ENCODE peak calls at places on chromosome 16, in seven cellular contexts. One of them, this sample, is unnamed.
A peak's percentile ranks its signal among the peaks of the same experiment; 100 is the strongest.

GRCh38 chr16:52492789-52493357 is 54.1 kb downstream of the TOX3 start:
- DNase-seq in stomach: no peak
- DNase-seq in tibial nerve: no peak
- DNase-seq in GM12878: peak; percentile 24
- DNase-seq in A549: no peak
- DNase-seq in transverse colon: no peak
- DNase-seq in ovary: no peak
- DNase-seq in this sample: no peak

GRCh38 chr16:55403464-55403863 is 75.5 kb upstream of the MMP2 start:
- DNase-seq in stomach: no peak
- DNase-seq in tibial nerve: no peak
- DNase-seq in A549: no peak
- DNase-seq in GM12878: no peak
- DNase-seq in transverse colon: no peak
- DNase-seq in ovary: no peak
- DNase-seq in this sample: no peak

GRCh38 chr16:75074920-75075687 is 41.5 kb downstream of the LDHD start:
- DNase-seq in GM12878: peak; percentile 96
- DNase-seq in transverse colon: peak; percentile 74
- DNase-seq in A549: no peak
- DNase-seq in tibial nerve: no peak
- DNase-seq in ovary: no peak
- DNase-seq in stomach: peak; percentile 58
- DNase-seq in this sample: no peak

GRCh38 chr16:3687792-3688191 is 29.5 kb downstream of the TRAP1 start:
- DNase-seq in ovary: no peak
- DNase-seq in stomach: no peak
- DNase-seq in GM12878: no peak
- DNase-seq in transverse colon: no peak
- DNase-seq in tibial nerve: no peak
- DNase-seq in A549: no peak
- DNase-seq in this sample: no peak

GRCh38 chr16:19245326-19245925 is 40.1 kb upstream of the CLEC19A start:
- DNase-seq in transverse colon: peak; percentile 15
- DNase-seq in GM12878: no peak
- DNase-seq in A549: no peak
- DNase-seq in ovary: no peak
- DNase-seq in stomach: peak; percentile 50
- DNase-seq in tibial nerve: no peak
- DNase-seq in this sample: no peak

GRCh38 chr16:83947642-83948234 is 5.3 kb upstream of the OSGIN1 start:
- DNase-seq in A549: no peak
- DNase-seq in transverse colon: no peak
- DNase-seq in GM12878: no peak
- DNase-seq in tibial nerve: no peak
- DNase-seq in stomach: no peak
- DNase-seq in ovary: no peak
- DNase-seq in this sample: no peak

GRCh38 chr16:63331111-63331510 is 1294.9 kb upstream of the CDH8 start:
- DNase-seq in A549: no peak
- DNase-seq in GM12878: no peak
- DNase-seq in stomach: no peak
- DNase-seq in transverse colon: no peak
- DNase-seq in ovary: no peak
- DNase-seq in tibial nerve: no peak
- DNase-seq in this sample: no peak

GRCh38 chr16:84239910-84240309 is at the start of gene KCNG4:
- DNase-seq in ovary: no peak
- DNase-seq in A549: no peak
- DNase-seq in stomach: no peak
- DNase-seq in transverse colon: no peak
- DNase-seq in tibial nerve: no peak
- DNase-seq in GM12878: no peak
- DNase-seq in this sample: no peak

GRCh38 chr16:89407282-89407924 is 83.0 kb downstream of the ANKRD11 start:
- DNase-seq in stomach: no peak
- DNase-seq in ovary: no peak
- DNase-seq in GM12878: no peak
- DNase-seq in A549: no peak
- DNase-seq in transverse colon: no peak
- DNase-seq in tibial nerve: no peak
- DNase-seq in this sample: no peak

GRCh38 chr16:4847774-4848587 is 700 bp downstream of the UBN1 start:
- DNase-seq in transverse colon: peak; percentile 61
- DNase-seq in tibial nerve: no peak
- DNase-seq in stomach: peak; percentile 73
- DNase-seq in GM12878: no peak
- DNase-seq in ovary: peak; percentile 52
- DNase-seq in A549: peak; percentile 41
- DNase-seq in this sample: peak; percentile 81

GRCh38 chr16:3726021-3726687 is 8.8 kb upstream of the TRAP1 start:
- DNase-seq in tibial nerve: no peak
- DNase-seq in stomach: no peak
- DNase-seq in ovary: no peak
- DNase-seq in A549: no peak
- DNase-seq in transverse colon: no peak
- DNase-seq in GM12878: no peak
- DNase-seq in this sample: no peak

GRCh38 chr16:1870365-1871082 is 1.4 kb downstream of the MEIOB start:
- DNase-seq in ovary: no peak
- DNase-seq in transverse colon: no peak
- DNase-seq in GM12878: no peak
- DNase-seq in tibial nerve: no peak
- DNase-seq in A549: peak; percentile 60
- DNase-seq in stomach: no peak
- DNase-seq in this sample: no peak

GRCh38 chr16:74565378-74565777 is 41.5 kb downstream of the GLG1 start:
- DNase-seq in ovary: no peak
- DNase-seq in A549: no peak
- DNase-seq in tibial nerve: no peak
- DNase-seq in stomach: no peak
- DNase-seq in GM12878: no peak
- DNase-seq in transverse colon: no peak
- DNase-seq in this sample: no peak

GRCh38 chr16:69833357-69833781 is 71.2 kb downstream of the WWP2 start:
- DNase-seq in tibial nerve: no peak
- DNase-seq in ovary: no peak
- DNase-seq in GM12878: no peak
- DNase-seq in transverse colon: no peak
- DNase-seq in stomach: no peak
- DNase-seq in A549: no peak
- DNase-seq in this sample: no peak

GRCh38 chr16:4344659-4345438 is 6.3 kb downstream of the PAM16 start:
- DNase-seq in ovary: no peak
- DNase-seq in stomach: peak; percentile 59
- DNase-seq in A549: no peak
- DNase-seq in tibial nerve: no peak
- DNase-seq in GM12878: no peak
- DNase-seq in transverse colon: no peak
- DNase-seq in this sample: peak; percentile 65

GRCh38 chr16:87877942-87878507 is 8.7 kb upstream of the SLC7A5 start:
- DNase-seq in transverse colon: no peak
- DNase-seq in ovary: no peak
- DNase-seq in stomach: no peak
- DNase-seq in A549: no peak
- DNase-seq in GM12878: no peak
- DNase-seq in tibial nerve: no peak
- DNase-seq in this sample: no peak

GRCh38 chr16:75252946-75253911 is 1.8 kb upstream of the BCAR1 start:
- DNase-seq in tibial nerve: no peak
- DNase-seq in A549: no peak
- DNase-seq in GM12878: no peak
- DNase-seq in transverse colon: no peak
- DNase-seq in stomach: no peak
- DNase-seq in ovary: peak; percentile 64
- DNase-seq in this sample: peak; percentile 77

GRCh38 chr16:7703661-7704060 is 371.0 kb downstream of the RBFOX1 start:
- DNase-seq in ovary: no peak
- DNase-seq in GM12878: no peak
- DNase-seq in tibial nerve: no peak
- DNase-seq in stomach: no peak
- DNase-seq in transverse colon: no peak
- DNase-seq in A549: no peak
- DNase-seq in this sample: no peak

GRCh38 chr16:82252582-82252981 is 82.6 kb upstream of the MPHOSPH6 start:
- DNase-seq in ovary: no peak
- DNase-seq in stomach: no peak
- DNase-seq in GM12878: no peak
- DNase-seq in tibial nerve: no peak
- DNase-seq in transverse colon: no peak
- DNase-seq in A549: no peak
- DNase-seq in this sample: no peak

GRCh38 chr16:177981-178676 is 1.6 kb downstream of the HBA1 start:
- DNase-seq in tibial nerve: no peak
- DNase-seq in transverse colon: no peak
- DNase-seq in stomach: no peak
- DNase-seq in GM12878: no peak
- DNase-seq in ovary: no peak
- DNase-seq in A549: no peak
- DNase-seq in this sample: no peak
- TF ChIP-seq EP300 in tibial nerve: no peak
- TF ChIP-seq EP300 in transverse colon: no peak
- TF ChIP-seq EP300 in stomach: no peak
- TF ChIP-seq EP300 in GM12878: no peak
- TF ChIP-seq EP300 in ovary: no peak
- TF ChIP-seq EP300 in A549: no peak
- TF ChIP-seq EP300 in this sample: no peak

GRCh38 chr16:58127634-58128033 is 1.5 kb downstream of the CFAP20 start:
- DNase-seq in transverse colon: no peak
- DNase-seq in GM12878: no peak
- DNase-seq in ovary: no peak
- DNase-seq in stomach: no peak
- DNase-seq in tibial nerve: no peak
- DNase-seq in A549: no peak
- DNase-seq in this sample: no peak
- TF ChIP-seq CTCF in transverse colon: no peak
- TF ChIP-seq CTCF in GM12878: no peak
- TF ChIP-seq CTCF in ovary: no peak
- TF ChIP-seq CTCF in stomach: no peak
- TF ChIP-seq CTCF in tibial nerve: no peak
- TF ChIP-seq CTCF in A549: no peak
- TF ChIP-seq CTCF in this sample: no peak

DNA sequence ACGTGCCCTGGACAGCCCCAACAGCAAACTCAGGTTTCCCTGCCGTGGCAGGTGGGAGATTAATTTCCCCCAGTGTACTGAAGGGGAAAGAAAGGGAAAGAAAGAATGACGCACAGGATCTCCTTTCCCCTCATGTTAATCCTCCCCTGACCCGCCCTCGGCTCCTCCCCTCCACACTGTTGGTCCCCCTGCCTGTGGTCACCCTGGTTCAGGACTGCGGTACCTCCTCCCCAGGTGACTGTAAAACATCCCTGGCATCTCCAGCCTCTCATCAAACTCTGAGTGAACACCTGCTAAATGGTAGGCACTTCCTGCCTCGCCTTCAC is 98.2 kb downstream of the ZNF423 start:
- DNase-seq in stomach: no peak
- DNase-seq in ovary: no peak
- DNase-seq in A549: no peak
- DNase-seq in GM12878: no peak
- DNase-seq in transverse colon: no peak
- DNase-seq in tibial nerve: no peak
- DNase-seq in this sample: no peak
- TF ChIP-seq EP300 in stomach: no peak
- TF ChIP-seq EP300 in ovary: no peak
- TF ChIP-seq EP300 in A549: no peak
- TF ChIP-seq EP300 in GM12878: no peak
- TF ChIP-seq EP300 in transverse colon: no peak
- TF ChIP-seq EP300 in tibial nerve: no peak
- TF ChIP-seq EP300 in this sample: no peak

DNA sequence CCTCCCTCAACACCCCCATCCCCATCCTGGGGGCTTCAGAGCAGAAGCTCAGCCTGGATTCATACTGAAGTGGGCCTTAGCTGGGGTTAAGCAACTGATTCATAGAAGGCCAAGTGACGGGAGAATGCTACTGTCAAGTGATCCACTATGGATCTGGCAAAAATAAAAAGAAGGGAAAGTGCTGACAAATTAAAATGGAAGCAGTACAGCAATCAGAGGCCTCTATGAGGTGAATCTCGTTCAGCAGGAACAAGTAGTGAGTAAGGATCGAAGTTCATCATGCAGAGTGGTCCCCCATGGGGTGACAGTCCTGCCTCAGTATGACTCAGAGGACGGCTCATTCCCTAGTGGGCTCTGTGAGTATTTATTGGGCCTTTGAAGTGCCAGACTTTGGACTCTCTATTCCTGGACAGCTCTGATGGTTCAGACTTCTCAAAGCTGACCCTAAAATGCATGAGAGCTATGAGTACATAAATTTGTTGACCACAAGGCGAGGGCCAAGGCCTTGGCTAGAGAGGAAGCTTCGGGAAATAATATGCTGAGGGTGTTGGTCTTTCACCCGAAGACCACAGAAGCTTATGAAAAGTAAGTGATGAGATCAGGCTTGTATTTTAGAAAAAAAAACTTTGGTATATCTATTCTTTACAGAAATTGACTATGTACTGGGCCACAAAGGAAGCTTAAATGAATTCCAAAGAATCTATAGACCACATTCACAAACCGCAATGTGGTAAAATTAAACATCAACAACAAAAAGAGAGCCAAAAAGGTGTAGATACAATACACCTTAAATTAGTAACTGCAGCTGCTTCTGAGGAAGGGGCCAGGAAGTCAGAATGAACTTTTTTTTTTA is 5.3 kb upstream of the NSMCE1 start:
- DNase-seq in stomach: no peak
- DNase-seq in ovary: no peak
- DNase-seq in tibial nerve: no peak
- DNase-seq in A549: peak; percentile 71
- DNase-seq in transverse colon: peak; percentile 41
- DNase-seq in GM12878: no peak
- DNase-seq in this sample: no peak
- TF ChIP-seq CTCF in stomach: no peak
- TF ChIP-seq CTCF in ovary: no peak
- TF ChIP-seq CTCF in tibial nerve: no peak
- TF ChIP-seq CTCF in A549: no peak
- TF ChIP-seq CTCF in transverse colon: no peak
- TF ChIP-seq CTCF in GM12878: no peak
- TF ChIP-seq CTCF in this sample: no peak

GRCh38 chr16:6266703-6267102 is 1065.9 kb upstream of the RBFOX1 start:
- DNase-seq in transverse colon: no peak
- DNase-seq in A549: no peak
- DNase-seq in ovary: no peak
- DNase-seq in GM12878: no peak
- DNase-seq in tibial nerve: no peak
- DNase-seq in stomach: no peak
- DNase-seq in this sample: no peak
- TF ChIP-seq EP300 in transverse colon: no peak
- TF ChIP-seq EP300 in A549: no peak
- TF ChIP-seq EP300 in ovary: no peak
- TF ChIP-seq EP300 in GM12878: no peak
- TF ChIP-seq EP300 in tibial nerve: no peak
- TF ChIP-seq EP300 in stomach: no peak
- TF ChIP-seq EP300 in this sample: no peak

This sample was measured in sigmoid colon.